ENCODE peak calls at places on chromosomes 5 and 9, in nine cellular contexts. I is astrocyte of the spinal cord, K is A549, B is lower leg skin, N is GM06990, G is kidney, T is Calu3, D is ovary, V is spleen. S is an unnamed sample.

GRCh38 chr5:75603835-75604234 is 7.4 kb upstream of the ANKDD1B start:
- DNase-seq in I (no peak), K (no peak), B (no peak), N (no peak), G (no peak), T (no peak), D (no peak), V (no peak), S (no peak)

GRCh38 chr5:155872801-155873200 is 454.2 kb upstream of the SGCD start:
- DNase-seq in I (no peak), K (no peak), B (no peak), N (no peak), G (no peak), T (no peak), D (no peak), V (no peak), S (no peak)

GRCh38 chr9:82991684-82992083 is 71.3 kb downstream of the RASEF start:
- DNase-seq in I (peak), K (no peak), B (no peak), N (no peak), G (no peak), T (no peak), D (no peak), V (no peak), S (no peak)

GRCh38 chr9:19913151-19913550 is 124.3 kb upstream of the SLC24A2 start:
- DNase-seq in I (no peak), K (no peak), B (no peak), N (no peak), G (no peak), T (no peak), D (no peak), V (no peak), S (no peak)

GRCh38 chr5:175617447-175617846 is 40.4 kb upstream of the HRH2 start:
- DNase-seq in I (no peak), K (no peak), B (no peak), N (no peak), G (no peak), T (no peak), D (no peak), V (no peak), S (no peak)

GRCh38 chr5:1552469-1553255 is 28.9 kb upstream of the LPCAT1 start:
- DNase-seq in I (no peak), K (no peak), B (peak), N (no peak), G (peak), T (no peak), D (no peak), V (no peak), S (no peak)

GRCh38 chr5:25516136-25516535 is 871.4 kb upstream of the CDH10 start:
- DNase-seq in I (no peak), K (no peak), B (no peak), N (no peak), G (no peak), T (no peak), D (no peak), V (no peak), S (no peak)

GRCh38 chr9:93238953-93239352 is 55.0 kb downstream of the WNK2 start:
- DNase-seq in I (no peak), K (no peak), B (no peak), N (no peak), G (no peak), T (no peak), D (no peak), V (no peak), S (no peak)

GRCh38 chr9:34988218-34989055 is 1.1 kb upstream of the DNAJB5 start:
- DNase-seq in I (no peak), K (no peak), B (no peak), N (peak), G (peak), T (no peak), D (peak), V (peak), S (no peak)

GRCh38 chr5:133063965-133064364 is 12.2 kb downstream of the HSPA4 start:
- DNase-seq in I (no peak), K (no peak), B (no peak), N (no peak), G (no peak), T (peak), D (no peak), V (no peak), S (no peak)

GRCh38 chr5:78757269-78758053 is 108.9 kb upstream of the LHFPL2 start:
- DNase-seq in I (peak), K (peak), B (no peak), N (peak), G (no peak), T (no peak), D (no peak), V (no peak), S (no peak)

GRCh38 chr5:133589286-133589685 is 23.1 kb downstream of the FSTL4 start:
- DNase-seq in I (no peak), K (no peak), B (no peak), N (no peak), G (no peak), T (no peak), D (no peak), V (no peak), S (no peak)

GRCh38 chr5:149802008-149802407 is 71.9 kb downstream of the PPARGC1B start:
- DNase-seq in I (no peak), K (no peak), B (no peak), N (no peak), G (no peak), T (no peak), D (no peak), V (no peak), S (no peak)

GRCh38 chr5:139670369-139671095 is 22.4 kb downstream of the CXXC5 start:
- DNase-seq in I (no peak), K (no peak), B (no peak), N (peak), G (peak), T (no peak), D (no peak), V (peak), S (no peak)
- TF ChIP-seq CTCF in I (peak), K (peak), B (no peak), N (peak), G (no peak), T (peak), D (no peak), V (peak), S (no peak)

DNA sequence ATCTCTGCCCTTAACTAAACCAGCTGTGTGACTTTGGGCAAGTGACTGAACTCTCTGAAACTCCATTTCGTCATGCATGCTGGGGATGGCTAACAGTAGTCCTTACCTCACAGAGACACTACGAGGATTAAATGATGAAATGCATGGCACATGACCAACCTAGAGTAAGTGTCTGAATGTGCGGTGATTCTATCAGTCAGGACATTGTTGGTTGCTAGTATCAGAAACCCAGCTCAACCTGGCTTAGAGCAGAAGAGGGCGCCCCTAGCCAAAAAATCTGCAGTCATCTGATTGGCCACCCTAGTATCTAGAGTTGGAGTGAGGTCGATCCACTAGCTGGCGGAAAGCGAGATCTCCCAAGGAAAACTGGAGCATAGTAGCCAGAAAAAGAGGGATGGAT is 25.2 kb downstream of the NEURL1B start:
- DNase-seq in I (no peak), K (peak), B (no peak), N (no peak), G (no peak), T (no peak), D (peak), V (no peak), S (no peak)
- TF ChIP-seq CTCF in I (no peak), K (no peak), B (no peak), N (peak), G (no peak), T (no peak), D (no peak), V (no peak), S (no peak)

DNA sequence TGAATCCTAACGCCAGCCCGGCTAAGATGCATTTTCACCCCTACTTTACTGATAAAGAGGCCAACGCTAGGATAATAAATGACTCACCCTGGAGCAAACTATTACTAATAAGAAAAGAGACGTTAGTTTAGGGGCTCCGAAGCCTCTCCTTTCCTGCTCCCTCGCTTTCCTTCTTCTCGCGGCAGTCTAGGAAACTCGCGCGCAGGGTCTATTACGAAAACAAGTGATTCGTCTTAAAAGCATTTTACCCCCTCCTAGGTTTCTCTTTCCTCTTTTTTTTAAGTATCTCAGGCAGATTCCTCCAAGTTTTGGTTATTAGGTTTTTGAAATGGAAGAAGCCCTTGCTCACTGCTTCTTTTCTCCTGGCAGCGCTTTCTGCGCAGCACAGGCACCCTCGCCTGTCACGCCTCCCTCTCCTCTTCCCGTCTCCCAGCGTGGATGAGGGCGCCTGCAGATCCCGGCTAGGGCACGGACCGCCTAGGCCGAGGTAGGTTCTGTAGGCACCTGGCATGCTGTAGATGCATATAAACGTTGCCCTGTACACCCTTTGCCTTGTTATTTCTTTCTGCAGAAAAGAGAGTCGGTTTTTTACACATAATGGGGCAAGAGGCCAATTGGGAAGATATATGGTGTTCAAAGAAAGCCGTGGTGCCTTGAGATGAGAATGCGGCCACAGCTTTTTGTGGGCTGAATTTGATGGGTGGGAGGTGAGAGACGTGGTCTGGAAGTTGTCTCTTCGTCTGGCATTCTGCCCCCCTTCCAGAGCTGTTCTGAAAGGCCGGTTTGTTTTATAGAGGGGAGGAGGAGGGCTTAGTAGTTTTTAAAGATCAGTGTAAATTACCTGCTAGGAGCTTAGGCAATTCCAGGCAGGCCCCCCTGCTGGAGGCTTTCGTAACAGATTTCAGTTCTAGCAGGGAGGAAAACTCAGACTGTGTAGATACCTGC is 981 bp downstream of the GCNT1 start:
- DNase-seq in I (peak), K (peak), B (no peak), N (peak), G (no peak), T (peak), D (no peak), V (peak), S (peak)
- TF ChIP-seq CTCF in I (peak), K (no peak), B (no peak), N (peak), G (no peak), T (no peak), D (no peak), V (no peak), S (no peak)

GRCh38 chr5:114360816-114361723 is 800 bp upstream of the KCNN2 start:
- DNase-seq in I (no peak), K (peak), B (no peak), N (peak), G (peak), T (peak), D (peak), V (peak), S (no peak)
- TF ChIP-seq CTCF in I (peak), K (no peak), B (no peak), N (peak), G (peak), T (no peak), D (no peak), V (no peak), S (no peak)

GRCh38 chr5:33474931-33475499 is 34.2 kb downstream of the TARS1 start:
- DNase-seq in I (no peak), K (no peak), B (no peak), N (no peak), G (no peak), T (no peak), D (no peak), V (no peak), S (no peak)

GRCh38 chr5:33468811-33469435 is 28.2 kb downstream of the TARS1 start:
- DNase-seq in I (no peak), K (no peak), B (no peak), N (no peak), G (no peak), T (no peak), D (no peak), V (no peak), S (no peak)

GRCh38 chr5:33474004-33474403 is 33.2 kb downstream of the TARS1 start:
- DNase-seq in I (no peak), K (no peak), B (no peak), N (no peak), G (no peak), T (no peak), D (no peak), V (no peak), S (no peak)

GRCh38 chr5:33472805-33473409 is 32.1 kb downstream of the TARS1 start:
- DNase-seq in I (no peak), K (no peak), B (no peak), N (no peak), G (no peak), T (no peak), D (no peak), V (no peak), S (no peak)

GRCh38 chr5:33470544-33470943 is 29.8 kb downstream of the TARS1 start:
- DNase-seq in I (peak), K (peak), B (no peak), N (no peak), G (no peak), T (peak), D (no peak), V (no peak), S (no peak)
- TF ChIP-seq CTCF in I (peak), K (peak), B (no peak), N (no peak), G (peak), T (peak), D (no peak), V (peak), S (no peak)